ENCODE peak calls at places on chromosomes 2 and 18, in nine cellular contexts. C is uterus; F is CD4-positive, alpha-beta memory T cell; O is AG10803; W is CD8-positive, alpha-beta T cell; J is sigmoid colon; X is PC-9; M is epithelial cell of esophagus; P is PC-3. V is an unnamed sample.

GRCh38 chr2:122866095-122866494 is 1110.6 kb downstream of the TSN start:
- DNase-seq in C (no peak), F (no peak), O (no peak), W (no peak), J (no peak), X (no peak), M (no peak), P (no peak), V (no peak)

GRCh38 chr2:176002684-176003225 is 688 bp upstream of the LNPK start:
- DNase-seq in C (peak; percentile 20), F (no peak), O (peak; percentile 11), W (no peak), J (peak; percentile 71), X (peak; percentile 48), M (peak; percentile 34), P (peak; percentile 22), V (no peak)

GRCh38 chr18:64253900-64254299 is 105.0 kb upstream of the LINC00305 start:
- DNase-seq in C (no peak), F (no peak), O (no peak), W (no peak), J (no peak), X (no peak), M (no peak), P (no peak), V (no peak)

GRCh38 chr18:13387856-13388548 is 169.4 kb downstream of the LDLRAD4 start:
- DNase-seq in C (no peak), F (no peak), O (peak; percentile 81), W (peak; percentile 5), J (peak; percentile 19), X (no peak), M (no peak), P (no peak), V (no peak)

GRCh38 chr2:236769981-236770671 is 200.5 kb downstream of the ACKR3 start:
- DNase-seq in C (no peak), F (no peak), O (peak; percentile 99), W (no peak), J (no peak), X (peak; percentile 95), M (peak; percentile 100), P (peak; percentile 95), V (no peak)

GRCh38 chr2:189255711-189256110 is 76.2 kb upstream of the COL5A2 start:
- DNase-seq in C (no peak), F (no peak), O (no peak), W (no peak), J (no peak), X (no peak), M (no peak), P (no peak), V (no peak)

GRCh38 chr18:4541588-4541987 is 86.5 kb upstream of the DLGAP1 start:
- DNase-seq in C (no peak), F (no peak), O (no peak), W (no peak), J (no peak), X (no peak), M (no peak), P (no peak), V (no peak)

GRCh38 chr18:11119550-11119949 is 29.8 kb downstream of the PIEZO2 start:
- DNase-seq in C (no peak), F (no peak), O (peak; percentile 12), W (no peak), J (no peak), X (no peak), M (no peak), P (no peak), V (no peak)

GRCh38 chr2:205438241-205438640 is 244.1 kb upstream of the NRP2 start:
- DNase-seq in C (no peak), F (no peak), O (peak; percentile 34), W (no peak), J (no peak), X (no peak), M (no peak), P (no peak), V (no peak)

GRCh38 chr18:6509417-6510198 is 94.9 kb upstream of the L3MBTL4 start:
- DNase-seq in C (no peak), F (no peak), O (no peak), W (no peak), J (no peak), X (no peak), M (no peak), P (peak; percentile 83), V (peak; percentile 28)

GRCh38 chr2:205683179-205683978 is 1.1 kb downstream of the NRP2 start:
- DNase-seq in C (no peak), F (no peak), O (peak; percentile 93), W (no peak), J (peak; percentile 63), X (no peak), M (peak; percentile 49), P (peak; percentile 19), V (no peak)

GRCh38 chr2:114546511-114546910 is 104.1 kb downstream of the DPP10 start:
- DNase-seq in C (no peak), F (no peak), O (no peak), W (no peak), J (no peak), X (no peak), M (no peak), P (no peak), V (no peak)

GRCh38 chr2:24334245-24334633 is 26.1 kb downstream of the ITSN2 start:
- DNase-seq in C (no peak), F (no peak), O (peak; percentile 73), W (no peak), J (no peak), X (peak; percentile 6), M (no peak), P (peak; percentile 35), V (no peak)

GRCh38 chr2:65032016-65032975 is 23.9 kb upstream of the CEP68 start:
- DNase-seq in C (no peak), F (no peak), O (no peak), W (no peak), J (no peak), X (no peak), M (no peak), P (peak; percentile 38), V (no peak)

GRCh38 chr2:126739093-126739492 is 83.1 kb downstream of the GYPC start:
- DNase-seq in C (no peak), F (no peak), O (no peak), W (peak; percentile 0), J (no peak), X (no peak), M (no peak), P (no peak), V (no peak)

GRCh38 chr2:176079851-176080539 is 3.8 kb downstream of the EVX2 start:
- DNase-seq in C (no peak), F (no peak), O (peak; percentile 52), W (no peak), J (no peak), X (no peak), M (no peak), P (no peak), V (no peak)

GRCh38 chr18:59852548-59852947 is 47.2 kb upstream of the PMAIP1 start:
- DNase-seq in C (no peak), F (no peak), O (no peak), W (no peak), J (no peak), X (no peak), M (no peak), P (no peak), V (no peak)

GRCh38 chr2:9639740-9640337 is 9.0 kb upstream of the YWHAQ start:
- DNase-seq in C (no peak), F (no peak), O (no peak), W (no peak), J (no peak), X (no peak), M (no peak), P (no peak), V (no peak)

GRCh38 chr2:9640403-9641104 is 9.8 kb upstream of the YWHAQ start:
- DNase-seq in C (no peak), F (no peak), O (no peak), W (no peak), J (no peak), X (no peak), M (no peak), P (no peak), V (no peak)

GRCh38 chr2:9637330-9637729 is 6.5 kb upstream of the YWHAQ start:
- DNase-seq in C (no peak), F (no peak), O (peak; percentile 63), W (no peak), J (no peak), X (peak; percentile 8), M (peak; percentile 39), P (peak; percentile 82), V (no peak)

GRCh38 chr2:9638532-9638931 is 7.7 kb upstream of the YWHAQ start:
- DNase-seq in C (peak; percentile 90), F (no peak), O (peak; percentile 92), W (no peak), J (peak; percentile 98), X (peak; percentile 80), M (peak; percentile 75), P (peak; percentile 94), V (no peak)

DNA sequence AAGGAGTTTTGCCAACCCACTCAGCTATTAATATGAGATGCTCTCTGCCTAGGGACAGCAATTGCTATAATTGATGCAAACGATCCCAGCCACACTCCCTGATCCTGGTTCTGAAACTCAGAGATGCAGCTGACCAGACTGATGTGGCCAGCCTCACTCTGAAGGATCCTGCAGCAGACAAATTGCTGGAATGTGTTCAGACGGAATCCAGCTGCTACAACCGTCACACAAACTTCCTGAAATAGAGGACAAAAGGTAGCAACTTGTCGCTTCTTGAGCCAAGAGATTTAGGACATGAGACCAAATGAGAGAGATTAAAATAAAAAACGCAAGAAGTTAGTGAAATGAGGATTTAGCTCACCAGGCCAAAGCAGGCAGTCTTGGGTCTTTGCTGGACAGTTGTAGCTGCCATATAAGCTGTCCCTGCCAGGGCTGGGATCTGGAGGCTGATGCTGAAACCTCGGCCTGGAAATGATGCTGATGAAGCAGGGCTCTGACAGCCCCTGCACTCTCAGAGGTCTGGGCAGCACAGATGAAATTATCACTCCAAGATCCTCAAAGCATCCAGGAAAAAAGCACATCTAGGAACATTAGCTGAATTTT is 8.3 kb upstream of the YWHAQ start:
- DNase-seq in C (peak; percentile 31), F (no peak), O (peak; percentile 18), W (no peak), J (no peak), X (no peak), M (no peak), P (no peak), V (no peak)
- H3K4me3 ChIP-seq in C (no peak overlapping the region), F (no peak overlapping the region), O (no peak overlapping the region), W (no peak overlapping the region), J (no peak overlapping the region), X (no peak overlapping the region), M (no peak overlapping the region), P (no peak overlapping the region), V (no peak overlapping the region)

GRCh38 chr18:2971741-2972552 is 41.0 kb downstream of the LPIN2 start:
- DNase-seq in C (peak; percentile 42), F (peak; percentile 91), O (peak; percentile 34), W (peak; percentile 73), J (peak; percentile 69), X (no peak), M (no peak), P (no peak), V (no peak)
- H3K4me3 ChIP-seq in C (no peak overlapping the region), F (peak overlapping the region; percentile 34), O (peak overlapping the region; percentile 16), W (peak overlapping the region; percentile 41), J (peak overlapping the region; percentile 20), X (no peak overlapping the region), M (no peak overlapping the region), P (no peak overlapping the region), V (no peak overlapping the region)

GRCh38 chr2:169478745-169479256 is 493 bp upstream of the BBS5 start:
- DNase-seq in C (no peak), F (no peak), O (no peak), W (no peak), J (no peak), X (no peak), M (no peak), P (no peak), V (no peak)
- H3K4me3 ChIP-seq in C (peak overlapping the region; percentile 55), F (peak overlapping the region; percentile 75), O (peak overlapping the region; percentile 83), W (peak overlapping the region; percentile 76), J (peak overlapping the region; percentile 66), X (no peak overlapping the region), M (peak overlapping the region; percentile 85), P (peak overlapping the region; percentile 67), V (peak overlapping the region; percentile 67)

GRCh38 chr2:85537600-85538506 is 1.1 kb upstream of the MAT2A start:
- DNase-seq in C (peak; percentile 65), F (peak; percentile 53), O (peak; percentile 36), W (peak; percentile 23), J (peak; percentile 84), X (no peak), M (peak; percentile 46), P (peak; percentile 31), V (no peak)
- H3K4me3 ChIP-seq in C (peak overlapping the region; percentile 68), F (peak overlapping the region; percentile 78), O (peak overlapping the region; percentile 99), W (peak overlapping the region; percentile 96), J (peak overlapping the region; percentile 96), X (peak overlapping the region; percentile 100), M (peak overlapping the region; percentile 69), P (peak overlapping the region; percentile 95), V (peak overlapping the region; percentile 74)

V was measured in LNCaP clone FGC.